ENCODE peak calls at places on chromosomes 6 and 20, in seven cellular contexts. B is breast epithelium; C is lung; V is ascending aorta; A is cardiac muscle cell; G is CD8-positive, alpha-beta memory T cell; M is suprapubic skin. P is an unnamed sample.

GRCh38 chr6:159184559-159184958 is 15.4 kb downstream of the FNDC1 start:
- DNase-seq in B (no peak), C (no peak), V (no peak), A (no peak), G (no peak), M (no peak), P (no peak)

GRCh38 chr6:63764318-63764916 is 128.8 kb downstream of the PHF3 start:
- DNase-seq in B (no peak), C (no peak), V (no peak), A (peak; percentile 69), G (no peak), M (no peak), P (peak; percentile 43)

GRCh38 chr6:94027374-94027773 is 608.0 kb upstream of the EPHA7 start:
- DNase-seq in B (no peak), C (no peak), V (no peak), A (no peak), G (no peak), M (no peak), P (peak; percentile 3)

GRCh38 chr20:61112515-61112914 is 139.5 kb upstream of the CDH4 start:
- DNase-seq in B (no peak), C (no peak), V (no peak), A (no peak), G (no peak), M (no peak), P (peak; percentile 91)

GRCh38 chr6:133254552-133255228 is 13.5 kb downstream of the EYA4 start:
- DNase-seq in B (no peak), C (no peak), V (no peak), A (no peak), G (no peak), M (no peak), P (no peak)

GRCh38 chr6:797479-798077 is 104.6 kb upstream of the EXOC2 start:
- DNase-seq in B (no peak), C (peak; percentile 51), V (no peak), A (peak; percentile 72), G (no peak), M (no peak), P (no peak)

GRCh38 chr6:93787841-93788240 is 368.5 kb upstream of the EPHA7 start:
- DNase-seq in B (no peak), C (no peak), V (no peak), A (no peak), G (no peak), M (no peak), P (no peak)

GRCh38 chr6:72321741-72322140 is 300.1 kb upstream of the KCNQ5 start:
- DNase-seq in B (no peak), C (no peak), V (no peak), A (no peak), G (no peak), M (no peak), P (no peak)

GRCh38 chr20:31604567-31605030 is 490 bp upstream of the ID1 start:
- DNase-seq in B (no peak), C (no peak), V (no peak), A (peak; percentile 53), G (no peak), M (no peak), P (no peak)

GRCh38 chr6:21997414-21998037 is 299.3 kb downstream of the PRL start:
- DNase-seq in B (no peak), C (no peak), V (no peak), A (peak; percentile 52), G (no peak), M (no peak), P (peak; percentile 74)

GRCh38 chr20:57717797-57718196 is 8.0 kb upstream of the PMEPA1 start:
- DNase-seq in B (no peak), C (no peak), V (no peak), A (no peak), G (no peak), M (no peak), P (no peak)

GRCh38 chr20:57390604-57391438 is at the start of gene RBM38:
- DNase-seq in B (no peak), C (peak; percentile 60), V (peak; percentile 67), A (peak; percentile 89), G (peak; percentile 66), M (no peak), P (peak; percentile 48)

GRCh38 chr20:5114403-5114802 is 5.4 kb downstream of the PCNA start:
- DNase-seq in B (no peak), C (no peak), V (no peak), A (no peak), G (no peak), M (no peak), P (no peak)

GRCh38 chr6:17169291-17169690 is 67.4 kb downstream of the STMND1 start:
- DNase-seq in B (no peak), C (no peak), V (no peak), A (no peak), G (no peak), M (no peak), P (no peak)

GRCh38 chr6:17169701-17170100 is 67.9 kb downstream of the STMND1 start:
- DNase-seq in B (no peak), C (no peak), V (no peak), A (no peak), G (no peak), M (no peak), P (no peak)

GRCh38 chr6:17173071-17173470 is 71.2 kb downstream of the STMND1 start:
- DNase-seq in B (no peak), C (no peak), V (no peak), A (no peak), G (no peak), M (no peak), P (no peak)

GRCh38 chr6:17165383-17165782 is 63.5 kb downstream of the STMND1 start:
- DNase-seq in B (no peak), C (no peak), V (no peak), A (no peak), G (no peak), M (no peak), P (no peak)

GRCh38 chr6:17167327-17167979 is 65.6 kb downstream of the STMND1 start:
- DNase-seq in B (no peak), C (peak; percentile 48), V (no peak), A (peak; percentile 80), G (no peak), M (no peak), P (peak; percentile 3)
- H3K4me3 ChIP-seq in B (no peak overlapping the region), C (no peak overlapping the region), V (no peak overlapping the region), A (no peak overlapping the region), G (no peak overlapping the region), M (no peak overlapping the region), P (no peak overlapping the region)

GRCh38 chr20:47777220-47777619 is 8.1 kb downstream of the SULF2 start:
- DNase-seq in B (no peak), C (no peak), V (no peak), A (no peak), G (no peak), M (no peak), P (no peak)

GRCh38 chr20:47773381-47773786 is 11.9 kb downstream of the SULF2 start:
- DNase-seq in B (no peak), C (no peak), V (no peak), A (no peak), G (no peak), M (no peak), P (no peak)

GRCh38 chr20:47775039-47775438 is 10.2 kb downstream of the SULF2 start:
- DNase-seq in B (no peak), C (no peak), V (no peak), A (no peak), G (no peak), M (no peak), P (no peak)

GRCh38 chr20:47776639-47777038 is 8.6 kb downstream of the SULF2 start:
- DNase-seq in B (no peak), C (no peak), V (no peak), A (no peak), G (no peak), M (no peak), P (no peak)

DNA sequence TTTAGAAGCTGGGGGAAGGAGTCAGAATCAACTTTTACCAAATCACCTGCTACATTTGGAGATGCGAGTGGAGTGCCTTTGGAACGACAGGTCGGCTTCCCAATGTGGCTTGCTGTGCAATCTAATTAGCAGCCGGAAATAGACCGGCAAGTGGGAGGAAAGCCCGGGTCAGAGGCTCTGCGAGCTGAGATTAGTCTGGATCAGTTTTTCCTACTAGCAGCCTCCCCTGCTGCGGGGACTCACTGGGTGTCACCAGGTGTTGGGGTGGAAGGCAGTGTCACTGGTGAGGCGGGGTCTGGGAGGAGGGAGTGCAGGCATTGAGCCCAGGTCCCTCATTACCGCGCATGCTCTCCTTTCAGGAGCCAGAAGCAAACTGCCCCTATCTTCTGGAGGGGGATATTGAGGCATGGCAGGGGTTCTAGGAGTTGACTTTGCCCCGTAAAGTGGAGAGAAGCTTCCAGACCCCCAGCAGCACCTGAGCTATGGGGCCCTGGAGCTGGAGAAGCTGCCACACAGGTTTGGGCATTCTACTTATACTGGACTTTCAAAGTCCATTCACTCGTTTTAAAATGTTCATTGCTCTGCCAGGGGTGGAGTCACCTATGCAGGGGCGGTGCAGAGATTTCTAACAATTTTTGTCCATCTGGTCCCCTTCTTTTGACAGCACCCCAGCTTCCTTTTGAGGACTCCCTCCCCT is 11.1 kb downstream of the SULF2 start:
- DNase-seq in B (no peak), C (no peak), V (no peak), A (peak; percentile 17), G (no peak), M (no peak), P (no peak)
- H3K4me3 ChIP-seq in B (peak overlapping the region; percentile 15), C (no peak overlapping the region), V (no peak overlapping the region), A (no peak overlapping the region), G (no peak overlapping the region), M (no peak overlapping the region), P (no peak overlapping the region)

GRCh38 chr6:39243809-39244208 is 14.5 kb upstream of the KCNK5 start:
- DNase-seq in B (no peak), C (no peak), V (peak; percentile 73), A (no peak), G (no peak), M (peak; percentile 86), P (no peak)

GRCh38 chr6:39236742-39237141 is 7.5 kb upstream of the KCNK5 start:
- DNase-seq in B (no peak), C (no peak), V (no peak), A (no peak), G (no peak), M (no peak), P (no peak)

GRCh38 chr6:39239527-39240154 is 10.4 kb upstream of the KCNK5 start:
- DNase-seq in B (no peak), C (no peak), V (no peak), A (no peak), G (no peak), M (no peak), P (no peak)

DNA sequence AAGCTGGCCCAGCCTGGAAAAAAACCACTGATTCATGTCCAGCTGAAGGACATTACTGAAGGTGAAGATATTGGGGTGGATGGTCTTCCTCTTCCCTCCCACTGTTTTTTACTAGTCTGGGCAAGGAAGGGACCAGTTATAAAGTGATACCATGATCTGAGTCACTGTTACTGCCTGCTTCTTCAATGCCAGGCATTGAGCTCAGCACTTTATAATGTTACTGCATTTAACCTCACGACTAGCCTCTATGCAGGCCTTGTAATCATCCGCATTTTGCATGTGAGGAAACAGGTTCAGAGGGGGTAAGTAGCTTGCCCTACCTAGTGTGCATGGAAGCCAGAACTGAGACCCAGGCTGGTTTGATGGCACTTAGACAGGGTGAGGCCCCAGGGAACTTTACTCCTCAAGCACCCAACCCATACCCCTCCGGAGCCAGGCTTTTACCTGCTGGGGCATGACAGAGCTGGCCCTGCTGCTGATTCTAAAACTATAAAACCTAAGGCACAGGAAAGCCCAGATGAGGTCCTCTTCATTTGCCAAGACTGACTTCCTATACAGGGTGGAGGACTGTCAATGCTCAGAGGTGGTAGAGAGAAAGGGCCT is 11.0 kb upstream of the KCNK5 start:
- DNase-seq in B (no peak), C (no peak), V (no peak), A (no peak), G (no peak), M (no peak), P (no peak)
- H3K4me3 ChIP-seq in B (no peak overlapping the region), C (no peak overlapping the region), V (no peak overlapping the region), A (no peak overlapping the region), G (no peak overlapping the region), M (no peak overlapping the region), P (no peak overlapping the region)

GRCh38 chr6:62283359-62283758 is 2.7 kb downstream of the KHDRBS2 start:
- DNase-seq in B (no peak), C (no peak), V (no peak), A (no peak), G (no peak), M (no peak), P (no peak)
- H3K4me3 ChIP-seq in B (no peak overlapping the region), C (no peak overlapping the region), V (no peak overlapping the region), A (no peak overlapping the region), G (no peak overlapping the region), M (no peak overlapping the region), P (no peak overlapping the region)

P was measured in Jurkat, Clone E6-1.